ENCODE peak calls at places on chromosomes 7 and 10, in seven cellular contexts. P is HCT116, F is uterus, G is fibroblast of lung, C is upper lobe of right lung, I is A549, B is IMR-90. A is an unnamed sample.

GRCh38 chr10:293636-294035 is 158.4 kb downstream of the ZMYND11 start:
- DNase-seq in P (no peak), F (no peak), G (no peak), C (no peak), I (no peak), B (no peak), A (no peak)

GRCh38 chr7:72099784-72100183 is 312.4 kb downstream of the CALN1 start:
- DNase-seq in P (no peak), F (no peak), G (no peak), C (no peak), I (no peak), B (no peak), A (no peak)

GRCh38 chr7:26658698-26659084 is 205.7 kb downstream of the SKAP2 start:
- DNase-seq in P (no peak), F (no peak), G (no peak), C (no peak), I (no peak), B (no peak), A (no peak)

GRCh38 chr10:103802081-103802480 is 53.3 kb downstream of the SH3PXD2A start:
- DNase-seq in P (no peak), F (no peak), G (no peak), C (no peak), I (no peak), B (no peak), A (no peak)

GRCh38 chr7:92695308-92696261 is 105.4 kb upstream of the FAM133B start:
- DNase-seq in P (peak; percentile 82), F (peak; percentile 38), G (peak; percentile 94), C (no peak), I (peak; percentile 36), B (peak; percentile 90), A (no peak)

GRCh38 chr7:119102294-119102693 is 877.8 kb downstream of the ANKRD7 start:
- DNase-seq in P (no peak), F (no peak), G (no peak), C (no peak), I (no peak), B (no peak), A (no peak)

GRCh38 chr7:42677751-42678231 is 234.1 kb downstream of the C7orf25 start:
- DNase-seq in P (no peak), F (peak; percentile 92), G (peak; percentile 91), C (no peak), I (no peak), B (peak; percentile 43), A (no peak)

GRCh38 chr7:31134246-31135188 is 82.4 kb downstream of the ADCYAP1R1 start:
- DNase-seq in P (peak; percentile 59), F (peak; percentile 38), G (peak; percentile 71), C (peak; percentile 71), I (peak; percentile 67), B (peak; percentile 54), A (peak; percentile 73)

GRCh38 chr7:76513817-76514799 is 3.8 kb downstream of the UPK3B start:
- DNase-seq in P (no peak), F (no peak), G (no peak), C (no peak), I (no peak), B (no peak), A (no peak)

GRCh38 chr7:155371884-155372781 is 74.5 kb downstream of the INSIG1 start:
- DNase-seq in P (no peak), F (no peak), G (no peak), C (peak; percentile 70), I (peak; percentile 51), B (no peak), A (no peak)

GRCh38 chr10:88066319-88066718 is 202.9 kb downstream of the PTEN start:
- DNase-seq in P (no peak), F (no peak), G (no peak), C (no peak), I (no peak), B (no peak), A (no peak)

GRCh38 chr10:88066876-88067275 is 203.5 kb downstream of the PTEN start:
- DNase-seq in P (no peak), F (no peak), G (no peak), C (no peak), I (no peak), B (no peak), A (no peak)

GRCh38 chr10:88063861-88064521 is 200.6 kb downstream of the PTEN start:
- DNase-seq in P (no peak), F (no peak), G (no peak), C (no peak), I (no peak), B (no peak), A (no peak)

GRCh38 chr10:88064608-88065383 is 201.4 kb downstream of the PTEN start:
- DNase-seq in P (no peak), F (peak; percentile 82), G (peak; percentile 90), C (no peak), I (no peak), B (peak; percentile 62), A (peak; percentile 72)

DNA sequence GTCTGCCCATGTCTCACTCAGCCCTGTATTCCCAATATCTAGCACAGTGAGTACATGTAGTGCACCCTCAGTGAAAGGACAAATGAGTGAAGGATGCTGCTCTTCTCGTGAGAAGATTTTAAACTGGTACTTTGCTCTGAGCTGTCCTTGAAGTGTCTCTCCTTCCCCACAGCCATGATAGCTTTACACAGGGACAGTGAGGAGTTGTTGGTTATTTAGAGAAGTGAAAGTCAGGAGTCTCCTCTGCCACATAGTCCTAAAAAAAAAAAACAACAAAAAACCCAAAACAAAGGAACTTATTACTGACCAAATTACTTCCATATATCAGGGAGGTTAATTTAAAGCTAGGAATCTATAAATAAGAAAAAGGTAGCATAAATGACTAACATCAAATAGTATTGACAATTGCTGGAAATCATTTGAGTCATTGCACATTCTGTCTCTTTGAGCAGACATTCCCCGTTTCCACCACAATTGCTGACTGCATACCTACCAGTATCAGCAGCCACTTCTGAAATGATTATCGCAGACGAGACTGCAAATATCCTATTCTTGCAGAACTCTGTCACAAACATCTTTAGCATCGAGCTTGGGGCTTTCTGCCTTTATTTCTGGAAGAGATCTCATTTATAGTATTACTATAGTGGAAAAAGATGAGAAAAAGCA is 202.1 kb downstream of the PTEN start:
- DNase-seq in P (no peak), F (no peak), G (no peak), C (no peak), I (no peak), B (no peak), A (no peak)
- H3K4me1 ChIP-seq in P (no peaks in the 10 kb centered on the region), F (peaks cover 6% of the 10 kb centered on the region), G (peaks cover 21% of the 10 kb centered on the region), C (peaks cover 45% of the 10 kb centered on the region), I (peaks cover 19% of the 10 kb centered on the region), B (peaks cover 27% of the 10 kb centered on the region), A (no peaks in the 10 kb centered on the region)

DNA sequence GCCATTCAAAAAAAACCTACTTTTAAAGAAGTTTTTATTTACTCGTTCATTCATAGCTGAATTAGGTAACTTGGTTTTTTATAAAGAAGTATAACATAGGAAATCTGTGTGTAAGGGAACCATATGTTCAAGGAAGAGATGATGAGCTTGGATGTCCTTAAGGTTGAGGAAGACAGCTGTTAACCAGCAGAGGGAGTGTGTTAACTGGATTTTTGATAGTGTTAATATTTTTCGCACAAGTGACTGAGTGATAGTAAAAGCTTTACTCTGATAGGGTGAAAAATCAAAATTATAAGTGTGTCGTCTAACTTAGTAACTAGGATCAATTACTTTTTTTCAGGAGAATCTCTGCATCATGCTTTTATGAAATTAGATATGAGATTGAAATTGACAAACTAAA is 134.7 kb downstream of the ARL5B start:
- DNase-seq in P (peak; percentile 6), F (no peak), G (peak; percentile 72), C (no peak), I (peak; percentile 3), B (peak; percentile 55), A (no peak)
- TF ChIP-seq CTCF in P (peak; percentile 52), F (no peak), G (peak; percentile 32), C (peak; percentile 41), I (peak; percentile 39), B (peak; percentile 51), A (peak; percentile 50)

GRCh38 chr10:129617768-129618167 is 150.7 kb downstream of the MGMT start:
- DNase-seq in P (no peak), F (no peak), G (no peak), C (no peak), I (no peak), B (no peak), A (no peak)
- H3K4me1 ChIP-seq in P (no peaks in the 10 kb centered on the region), F (no peaks in the 10 kb centered on the region), G (no peaks in the 10 kb centered on the region), C (no peaks in the 10 kb centered on the region), I (peaks cover 3% of the 10 kb centered on the region), B (peaks cover 1% of the 10 kb centered on the region), A (no peaks in the 10 kb centered on the region)

DNA sequence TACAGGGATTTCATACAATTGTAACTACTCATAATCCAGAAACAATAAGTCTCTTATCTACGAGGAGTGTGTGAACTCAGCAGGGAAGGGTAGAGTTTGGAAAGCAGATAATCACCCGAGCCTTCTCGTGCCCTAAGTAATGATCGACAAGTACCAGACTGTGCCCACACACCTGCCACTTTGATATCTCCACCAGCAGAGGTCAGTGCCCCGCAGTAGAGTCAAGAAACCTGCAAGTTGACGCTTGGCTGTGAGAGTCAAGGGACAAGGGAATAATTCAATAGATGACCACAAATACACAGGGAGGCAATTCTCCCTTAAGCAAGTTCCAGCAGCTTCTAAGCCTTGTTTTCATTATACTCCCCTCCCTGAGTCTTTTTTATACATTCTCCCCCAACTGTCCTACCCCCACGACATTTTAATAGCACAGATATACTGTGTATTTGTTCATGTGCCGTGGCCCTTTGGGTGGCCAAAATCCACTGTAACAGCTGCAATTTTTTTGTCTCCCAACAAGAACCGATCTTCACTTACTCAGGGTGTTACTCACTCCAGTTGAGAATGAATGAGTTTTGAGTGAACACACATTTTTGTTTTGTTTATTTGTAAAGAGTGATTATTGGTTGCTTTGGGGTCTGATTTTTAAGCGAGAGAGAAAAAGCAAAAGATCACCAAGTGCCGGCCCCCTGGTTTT is 106.9 kb upstream of the RHEB start:
- DNase-seq in P (no peak), F (no peak), G (peak; percentile 35), C (no peak), I (peak; percentile 71), B (no peak), A (no peak)
- TF ChIP-seq CTCF in P (peak; percentile 72), F (peak; percentile 23), G (peak; percentile 14), C (peak; percentile 49), I (peak; percentile 75), B (peak; percentile 29), A (no peak)

DNA sequence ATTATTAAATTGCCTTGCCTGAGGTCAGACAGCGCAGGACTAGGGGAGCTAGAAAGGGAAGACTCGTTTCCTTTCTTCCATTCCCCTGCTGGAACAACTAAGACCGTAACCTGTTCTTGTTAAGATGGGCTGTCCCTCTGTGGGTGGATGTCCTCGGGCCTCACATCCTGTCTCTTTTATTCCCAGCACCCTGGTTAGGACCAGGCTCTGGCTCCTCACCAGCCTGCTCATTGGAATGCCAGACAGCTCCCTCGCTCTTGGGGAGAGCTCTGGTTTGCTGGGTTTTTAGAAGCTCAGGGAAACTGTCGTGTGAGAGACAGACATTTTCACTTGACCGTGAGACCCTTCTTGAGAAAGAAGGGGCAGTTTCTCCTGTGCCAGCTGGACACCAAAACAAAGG is 58.1 kb upstream of the HABP2 start:
- DNase-seq in P (no peak), F (no peak), G (no peak), C (no peak), I (no peak), B (no peak), A (no peak)
- H3K4me1 ChIP-seq in P (no peaks in the 10 kb centered on the region), F (peaks cover 6% of the 10 kb centered on the region), G (no peaks in the 10 kb centered on the region), C (peaks cover 53% of the 10 kb centered on the region), I (no peaks in the 10 kb centered on the region), B (no peaks in the 10 kb centered on the region), A (no peaks in the 10 kb centered on the region)